ENCODE peak calls at places on chromosomes 3 and 15, in ten cellular contexts. T is neural progenitor cell, Z is kidney tubule cell, L is endothelial cell, V is NCI-H1092, Y is LoVo, G is body of pancreas, B is SK-MEL-5, M is HFFc6, P is omental fat pad. A is an unnamed sample.

GRCh38 chr3:114706591-114707224 is 412.9 kb downstream of the TIGIT start:
- DNase-seq in Z (peak), L (no peak), P (no peak), T (no peak), Y (peak), M (peak), B (no peak), V (no peak), G (peak), A (no peak)

GRCh38 chr3:135895106-135895733 is 70.3 kb upstream of the PPP2R3A start:
- DNase-seq in T (peak), V (peak), G (peak), Z (peak), Y (peak), P (peak), L (peak), B (peak), M (peak), A (peak)

GRCh38 chr3:189324538-189325138 is 152.9 kb downstream of the TPRG1 start:
- DNase-seq in G (peak), V (peak), P (no peak), T (no peak), B (no peak), Z (peak), Y (peak), M (peak), L (no peak), A (peak)

GRCh38 chr3:188900421-188900941 is 271.3 kb upstream of the TPRG1 start:
- DNase-seq in L (no peak), Y (peak), B (no peak), G (no peak), Z (peak), T (no peak), P (no peak), V (no peak), M (peak), A (no peak)

GRCh38 chr15:70480196-70480856 is 283.0 kb downstream of the UACA start:
- DNase-seq in V (no peak), G (no peak), L (no peak), T (no peak), Y (no peak), P (no peak), M (no peak), B (no peak), Z (no peak), A (no peak)

GRCh38 chr15:39931615-39932014 is 2.3 kb upstream of the EIF2AK4 start:
- DNase-seq in G (no peak), P (no peak), L (no peak), Z (no peak), Y (no peak), M (no peak), B (peak), V (no peak), T (no peak), A (no peak)

GRCh38 chr3:99355465-99355864 is 282.9 kb upstream of the COL8A1 start:
- DNase-seq in V (no peak), L (no peak), Y (no peak), B (no peak), T (no peak), P (no peak), G (no peak), Z (peak), M (no peak), A (no peak)

GRCh38 chr3:59821274-59821673 is 771.4 kb upstream of the CFAP20DC start:
- DNase-seq in Z (no peak), V (no peak), L (no peak), Y (no peak), T (no peak), G (no peak), P (no peak), M (no peak), B (no peak), A (no peak)

GRCh38 chr15:35674873-35675781 is 129.2 kb upstream of the DPH6 start:
- DNase-seq in Z (peak), P (no peak), T (no peak), M (peak), V (no peak), Y (no peak), B (no peak), G (no peak), L (no peak), A (no peak)

GRCh38 chr15:80854104-80854503 is 74.9 kb downstream of the CEMIP start:
- DNase-seq in V (no peak), T (no peak), B (no peak), M (no peak), G (no peak), P (no peak), L (no peak), Y (no peak), Z (no peak), A (no peak)

GRCh38 chr15:70902105-70902504 is 9.5 kb downstream of the LRRC49 start:
- DNase-seq in G (no peak), Y (peak), P (no peak), V (no peak), B (no peak), Z (peak), T (no peak), L (no peak), M (peak), A (no peak)

GRCh38 chr3:174051191-174051590 is 653.6 kb downstream of the NLGN1 start:
- DNase-seq in G (no peak), M (no peak), Y (no peak), L (no peak), V (no peak), T (no peak), B (no peak), P (no peak), Z (no peak), A (no peak)

GRCh38 chr3:194852836-194853508 is 167.3 kb downstream of the FAM43A start:
- DNase-seq in T (peak), Y (no peak), G (peak), V (no peak), Z (no peak), M (no peak), B (no peak), P (no peak), L (no peak), A (no peak)

GRCh38 chr15:84151205-84151931 is 84.2 kb upstream of the GOLGA6L4 start:
- DNase-seq in T (no peak), B (no peak), V (no peak), P (no peak), L (no peak), Y (no peak), G (no peak), M (no peak), Z (no peak), A (no peak)

GRCh38 chr3:8663177-8664061 is 18.8 kb upstream of the SSUH2 start:
- DNase-seq in B (peak), G (peak), V (peak), M (peak), Y (peak), L (peak), P (peak), Z (peak), T (peak), A (no peak)

GRCh38 chr15:99115300-99116215 is 10.7 kb downstream of the SYNM start:
- DNase-seq in M (no peak), Z (no peak), B (no peak), T (no peak), V (no peak), L (no peak), G (no peak), P (no peak), Y (no peak), A (peak)

GRCh38 chr15:39054128-39054732 is 489.6 kb upstream of the RASGRP1 start:
- DNase-seq in T (no peak), V (no peak), B (no peak), Z (no peak), M (no peak), Y (no peak), L (no peak), G (no peak), P (no peak), A (no peak)

GRCh38 chr15:64636101-64636500 is 139.3 kb downstream of the RBPMS2 start:
- DNase-seq in T (no peak), Y (no peak), V (no peak), M (no peak), Z (no peak), P (no peak), G (no peak), L (no peak), B (no peak), A (no peak)

GRCh38 chr3:189941679-189942078 is 179.0 kb downstream of the P3H2 start:
- DNase-seq in G (peak), P (no peak), B (peak), T (no peak), L (no peak), Y (peak), M (no peak), V (no peak), Z (peak), A (no peak)

GRCh38 chr3:20324664-20325478 is 138.9 kb upstream of the SGO1 start:
- DNase-seq in L (no peak), Y (no peak), T (no peak), Z (no peak), V (no peak), G (no peak), P (no peak), M (no peak), B (no peak), A (no peak)

GRCh38 chr15:94324835-94325767 is 93.7 kb downstream of the MCTP2 start:
- DNase-seq in M (no peak), L (no peak), B (no peak), V (no peak), T (no peak), G (no peak), Y (peak), Z (no peak), P (no peak), A (no peak)

A was measured in left lung.